ENCODE peak calls at places on chromosomes 16 and 17, in five cellular contexts. S is tibial artery, D is Caki2, M is left ventricle myocardium inferior, T is astrocyte of the spinal cord. U is an unnamed sample.

GRCh38 chr17:81589612-81590011 is 37.5 kb upstream of the FAAP100 start:
- DNase-seq in S (no peak), D (no peak), M (no peak), T (no peak), U (no peak)

GRCh38 chr16:1537763-1538289 is 4.4 kb downstream of the TMEM204 start:
- DNase-seq in S (no peak), D (no peak), M (peak; percentile 12), T (no peak), U (no peak)

GRCh38 chr17:31400481-31400950 is 9.0 kb downstream of the RAB11FIP4 start:
- DNase-seq in S (no peak), D (no peak), M (no peak), T (no peak), U (no peak)

GRCh38 chr16:14514967-14515366 is 115.1 kb downstream of the PARN start:
- DNase-seq in S (no peak), D (no peak), M (no peak), T (no peak), U (no peak)

GRCh38 chr17:41777579-41778188 is 8.8 kb downstream of the JUP start:
- DNase-seq in S (peak; percentile 43), D (peak; percentile 95), M (peak; percentile 83), T (peak; percentile 98), U (peak; percentile 82)

GRCh38 chr17:31469959-31470358 is 78.5 kb downstream of the RAB11FIP4 start:
- DNase-seq in S (no peak), D (no peak), M (no peak), T (no peak), U (no peak)

GRCh38 chr16:12551530-12551929 is 252.2 kb downstream of the CPPED1 start:
- DNase-seq in S (no peak), D (no peak), M (no peak), T (no peak), U (no peak)

GRCh38 chr16:85607331-85607765 is 5.8 kb upstream of the GSE1 start:
- DNase-seq in S (no peak), D (no peak), M (no peak), T (no peak), U (peak; percentile 87)

GRCh38 chr17:10737168-10737622 is 7.4 kb upstream of the TMEM220 start:
- DNase-seq in S (peak; percentile 61), D (peak; percentile 74), M (peak; percentile 32), T (peak; percentile 51), U (peak; percentile 85)

GRCh38 chr16:69772560-69773254 is 10.6 kb downstream of the WWP2 start:
- DNase-seq in S (no peak), D (no peak), M (no peak), T (no peak), U (no peak)

GRCh38 chr17:55159251-55159650 is 105.5 kb upstream of the HLF start:
- DNase-seq in S (no peak), D (no peak), M (no peak), T (peak; percentile 70), U (no peak)

GRCh38 chr16:66516172-66516807 is 33.6 kb downstream of the TK2 start:
- DNase-seq in S (no peak), D (no peak), M (no peak), T (no peak), U (no peak)

GRCh38 chr17:41717408-41718286 is 5.5 kb downstream of the GAST start:
- DNase-seq in S (no peak), D (peak; percentile 56), M (no peak), T (no peak), U (no peak)

GRCh38 chr16:16101585-16101984 is 121.7 kb downstream of the ABCC6 start:
- DNase-seq in S (no peak), D (no peak), M (no peak), T (no peak), U (no peak)

GRCh38 chr16:53732296-53732929 is 28.5 kb downstream of the FTO start:
- DNase-seq in S (no peak), D (peak; percentile 78), M (no peak), T (no peak), U (no peak)

GRCh38 chr17:77424585-77425344 is 284.0 kb downstream of the SEC14L1 start:
- DNase-seq in S (peak; percentile 89), D (peak; percentile 50), M (peak; percentile 95), T (peak; percentile 94), U (peak; percentile 91)

GRCh38 chr17:8109669-8110455 is 8.5 kb downstream of the ALOXE3 start:
- DNase-seq in S (no peak), D (no peak), M (peak; percentile 45), T (no peak), U (peak; percentile 84)

GRCh38 chr17:77189148-77189547 is 48.4 kb downstream of the SEC14L1 start:
- DNase-seq in S (no peak), D (no peak), M (no peak), T (no peak), U (no peak)

GRCh38 chr16:25886598-25886997 is 194.8 kb downstream of the HS3ST4 start:
- DNase-seq in S (no peak), D (no peak), M (no peak), T (no peak), U (no peak)

GRCh38 chr17:17934796-17935195 is 37.4 kb downstream of the TOM1L2 start:
- DNase-seq in S (no peak), D (no peak), M (no peak), T (no peak), U (no peak)

GRCh38 chr16:85729907-85730465 is 20.9 kb downstream of the C16orf74 start:
- DNase-seq in S (no peak), D (no peak), M (no peak), T (no peak), U (no peak)

GRCh38 chr16:2769675-2770056 is 7.4 kb downstream of the ELOB start:
- DNase-seq in S (no peak), D (no peak), M (no peak), T (no peak), U (no peak)

U was measured in left kidney.